ENCODE peak calls at places on chromosomes 7 and 10, in six cellular contexts. One of them, this sample, is unnamed.

GRCh38 chr7:113582471-113582870 is 336.3 kb downstream of the PPP1R3A start:
- DNase-seq in OCI-LY7: no peak
- DNase-seq in upper lobe of right lung: no peak
- DNase-seq in WERI-Rb-1: no peak
- DNase-seq in PC-3: no peak
- DNase-seq in mammary epithelial cell: peak
- DNase-seq in this sample: no peak

GRCh38 chr10:77715081-77715480 is 77.5 kb upstream of the KCNMA1 start:
- DNase-seq in OCI-LY7: peak
- DNase-seq in upper lobe of right lung: no peak
- DNase-seq in WERI-Rb-1: peak
- DNase-seq in PC-3: peak
- DNase-seq in mammary epithelial cell: no peak
- DNase-seq in this sample: no peak

GRCh38 chr7:114986181-114986800 is 64.4 kb downstream of the MDFIC start:
- DNase-seq in OCI-LY7: no peak
- DNase-seq in upper lobe of right lung: no peak
- DNase-seq in WERI-Rb-1: no peak
- DNase-seq in PC-3: no peak
- DNase-seq in mammary epithelial cell: peak
- DNase-seq in this sample: no peak

GRCh38 chr7:28745351-28745750 is 212.8 kb downstream of the TRIL start:
- DNase-seq in OCI-LY7: no peak
- DNase-seq in upper lobe of right lung: no peak
- DNase-seq in WERI-Rb-1: no peak
- DNase-seq in PC-3: no peak
- DNase-seq in mammary epithelial cell: no peak
- DNase-seq in this sample: no peak

GRCh38 chr7:28078036-28078901 is 102.3 kb downstream of the JAZF1 start:
- DNase-seq in OCI-LY7: peak
- DNase-seq in upper lobe of right lung: no peak
- DNase-seq in WERI-Rb-1: peak
- DNase-seq in PC-3: peak
- DNase-seq in mammary epithelial cell: peak
- DNase-seq in this sample: peak

GRCh38 chr7:69367785-69368184 is 230.5 kb upstream of the AUTS2 start:
- DNase-seq in OCI-LY7: no peak
- DNase-seq in upper lobe of right lung: no peak
- DNase-seq in WERI-Rb-1: no peak
- DNase-seq in PC-3: no peak
- DNase-seq in mammary epithelial cell: no peak
- DNase-seq in this sample: no peak

GRCh38 chr10:68153473-68154210 is 44.4 kb downstream of the MYPN start:
- DNase-seq in OCI-LY7: no peak
- DNase-seq in upper lobe of right lung: no peak
- DNase-seq in WERI-Rb-1: no peak
- DNase-seq in PC-3: peak
- DNase-seq in mammary epithelial cell: peak
- DNase-seq in this sample: no peak

GRCh38 chr10:63699785-63700184 is 178.6 kb downstream of the REEP3 start:
- DNase-seq in OCI-LY7: no peak
- DNase-seq in upper lobe of right lung: no peak
- DNase-seq in WERI-Rb-1: no peak
- DNase-seq in PC-3: peak
- DNase-seq in mammary epithelial cell: peak
- DNase-seq in this sample: no peak

GRCh38 chr7:22759721-22760120 is 32.7 kb downstream of the IL6 start:
- DNase-seq in OCI-LY7: no peak
- DNase-seq in upper lobe of right lung: no peak
- DNase-seq in WERI-Rb-1: no peak
- DNase-seq in PC-3: no peak
- DNase-seq in mammary epithelial cell: no peak
- DNase-seq in this sample: no peak

GRCh38 chr7:116122972-116123595 is 87.3 kb upstream of the TES start:
- DNase-seq in OCI-LY7: peak
- DNase-seq in upper lobe of right lung: no peak
- DNase-seq in WERI-Rb-1: no peak
- DNase-seq in PC-3: peak
- DNase-seq in mammary epithelial cell: peak
- DNase-seq in this sample: no peak

GRCh38 chr7:158325530-158326381 is 261.9 kb downstream of the PTPRN2 start:
- DNase-seq in OCI-LY7: no peak
- DNase-seq in upper lobe of right lung: no peak
- DNase-seq in WERI-Rb-1: peak
- DNase-seq in PC-3: peak
- DNase-seq in mammary epithelial cell: no peak
- DNase-seq in this sample: peak

GRCh38 chr7:71735961-71736556 is 604.1 kb downstream of the GALNT17 start:
- DNase-seq in OCI-LY7: peak
- DNase-seq in upper lobe of right lung: no peak
- DNase-seq in WERI-Rb-1: peak
- DNase-seq in PC-3: peak
- DNase-seq in mammary epithelial cell: peak
- DNase-seq in this sample: peak

GRCh38 chr7:96547371-96547811 is 162.3 kb downstream of the SEM1 start:
- DNase-seq in OCI-LY7: no peak
- DNase-seq in upper lobe of right lung: no peak
- DNase-seq in WERI-Rb-1: no peak
- DNase-seq in PC-3: peak
- DNase-seq in mammary epithelial cell: peak
- DNase-seq in this sample: no peak

GRCh38 chr10:36254191-36254590 is 612.1 kb upstream of the FZD8 start:
- DNase-seq in OCI-LY7: no peak
- DNase-seq in upper lobe of right lung: no peak
- DNase-seq in WERI-Rb-1: no peak
- DNase-seq in PC-3: peak
- DNase-seq in mammary epithelial cell: peak
- DNase-seq in this sample: no peak

GRCh38 chr7:3559178-3559765 is 258.2 kb downstream of the SDK1 start:
- DNase-seq in OCI-LY7: no peak
- DNase-seq in upper lobe of right lung: no peak
- DNase-seq in WERI-Rb-1: no peak
- DNase-seq in PC-3: peak
- DNase-seq in mammary epithelial cell: peak
- DNase-seq in this sample: no peak

GRCh38 chr7:11607676-11608075 is 224.3 kb downstream of the THSD7A start:
- DNase-seq in OCI-LY7: no peak
- DNase-seq in upper lobe of right lung: no peak
- DNase-seq in WERI-Rb-1: no peak
- DNase-seq in PC-3: no peak
- DNase-seq in mammary epithelial cell: no peak
- DNase-seq in this sample: no peak

GRCh38 chr10:14665304-14665703 is 109.4 kb downstream of the FAM107B start:
- DNase-seq in OCI-LY7: no peak
- DNase-seq in upper lobe of right lung: no peak
- DNase-seq in WERI-Rb-1: no peak
- DNase-seq in PC-3: peak
- DNase-seq in mammary epithelial cell: peak
- DNase-seq in this sample: no peak

GRCh38 chr7:83648464-83649241 is at the start of gene SEMA3E:
- DNase-seq in OCI-LY7: no peak
- DNase-seq in upper lobe of right lung: no peak
- DNase-seq in WERI-Rb-1: no peak
- DNase-seq in PC-3: peak
- DNase-seq in mammary epithelial cell: peak
- DNase-seq in this sample: no peak

GRCh38 chr10:34319197-34319846 is 495.8 kb downstream of the PARD3 start:
- DNase-seq in OCI-LY7: no peak
- DNase-seq in upper lobe of right lung: no peak
- DNase-seq in WERI-Rb-1: no peak
- DNase-seq in PC-3: peak
- DNase-seq in mammary epithelial cell: peak
- DNase-seq in this sample: no peak

GRCh38 chr10:103470755-103471653 is 8.0 kb downstream of the CALHM3 start:
- DNase-seq in OCI-LY7: peak
- DNase-seq in upper lobe of right lung: peak
- DNase-seq in WERI-Rb-1: peak
- DNase-seq in PC-3: peak
- DNase-seq in mammary epithelial cell: no peak
- DNase-seq in this sample: no peak

GRCh38 chr10:3887885-3888476 is 103.0 kb upstream of the KLF6 start:
- DNase-seq in OCI-LY7: no peak
- DNase-seq in upper lobe of right lung: no peak
- DNase-seq in WERI-Rb-1: no peak
- DNase-seq in PC-3: peak
- DNase-seq in mammary epithelial cell: peak
- DNase-seq in this sample: no peak

GRCh38 chr7:95646350-95646749 is 50.0 kb upstream of the PDK4 start:
- DNase-seq in OCI-LY7: no peak
- DNase-seq in upper lobe of right lung: no peak
- DNase-seq in WERI-Rb-1: no peak
- DNase-seq in PC-3: no peak
- DNase-seq in mammary epithelial cell: no peak
- DNase-seq in this sample: no peak

GRCh38 chr7:93354815-93355214 is 122.6 kb downstream of the VPS50 start:
- DNase-seq in OCI-LY7: no peak
- DNase-seq in upper lobe of right lung: no peak
- DNase-seq in WERI-Rb-1: no peak
- DNase-seq in PC-3: no peak
- DNase-seq in mammary epithelial cell: no peak
- DNase-seq in this sample: no peak

GRCh38 chr10:132252412-132252811 is 55.3 kb downstream of the STK32C start:
- DNase-seq in OCI-LY7: no peak
- DNase-seq in upper lobe of right lung: no peak
- DNase-seq in WERI-Rb-1: no peak
- DNase-seq in PC-3: no peak
- DNase-seq in mammary epithelial cell: no peak
- DNase-seq in this sample: no peak
- TF ChIP-seq CTCF in OCI-LY7: peak
- TF ChIP-seq CTCF in upper lobe of right lung: no peak
- TF ChIP-seq CTCF in WERI-Rb-1: peak
- TF ChIP-seq CTCF in PC-3: no peak
- TF ChIP-seq CTCF in mammary epithelial cell: no peak
- TF ChIP-seq CTCF in this sample: no peak

GRCh38 chr7:120993575-120994191 is 5.2 kb downstream of the CPED1 start:
- DNase-seq in OCI-LY7: no peak
- DNase-seq in upper lobe of right lung: no peak
- DNase-seq in WERI-Rb-1: no peak
- DNase-seq in PC-3: peak
- DNase-seq in mammary epithelial cell: peak
- DNase-seq in this sample: no peak
- H3K27ac ChIP-seq in OCI-LY7: no peak
- H3K27ac ChIP-seq in upper lobe of right lung: no peak
- H3K27ac ChIP-seq in WERI-Rb-1: no peak
- H3K27ac ChIP-seq in PC-3: no peak
- H3K27ac ChIP-seq in mammary epithelial cell: no peak
- H3K27ac ChIP-seq in this sample: no peak

GRCh38 chr7:103685646-103686418 is 239.8 kb upstream of the SLC26A5 start:
- DNase-seq in OCI-LY7: no peak
- DNase-seq in upper lobe of right lung: no peak
- DNase-seq in WERI-Rb-1: no peak
- DNase-seq in PC-3: no peak
- DNase-seq in mammary epithelial cell: no peak
- DNase-seq in this sample: no peak

GRCh38 chr7:103683348-103683747 is 237.3 kb upstream of the SLC26A5 start:
- DNase-seq in OCI-LY7: no peak
- DNase-seq in upper lobe of right lung: no peak
- DNase-seq in WERI-Rb-1: no peak
- DNase-seq in PC-3: no peak
- DNase-seq in mammary epithelial cell: no peak
- DNase-seq in this sample: no peak

GRCh38 chr7:103679156-103680132 is 233.4 kb upstream of the SLC26A5 start:
- DNase-seq in OCI-LY7: no peak
- DNase-seq in upper lobe of right lung: no peak
- DNase-seq in WERI-Rb-1: no peak
- DNase-seq in PC-3: no peak
- DNase-seq in mammary epithelial cell: peak
- DNase-seq in this sample: no peak

DNA sequence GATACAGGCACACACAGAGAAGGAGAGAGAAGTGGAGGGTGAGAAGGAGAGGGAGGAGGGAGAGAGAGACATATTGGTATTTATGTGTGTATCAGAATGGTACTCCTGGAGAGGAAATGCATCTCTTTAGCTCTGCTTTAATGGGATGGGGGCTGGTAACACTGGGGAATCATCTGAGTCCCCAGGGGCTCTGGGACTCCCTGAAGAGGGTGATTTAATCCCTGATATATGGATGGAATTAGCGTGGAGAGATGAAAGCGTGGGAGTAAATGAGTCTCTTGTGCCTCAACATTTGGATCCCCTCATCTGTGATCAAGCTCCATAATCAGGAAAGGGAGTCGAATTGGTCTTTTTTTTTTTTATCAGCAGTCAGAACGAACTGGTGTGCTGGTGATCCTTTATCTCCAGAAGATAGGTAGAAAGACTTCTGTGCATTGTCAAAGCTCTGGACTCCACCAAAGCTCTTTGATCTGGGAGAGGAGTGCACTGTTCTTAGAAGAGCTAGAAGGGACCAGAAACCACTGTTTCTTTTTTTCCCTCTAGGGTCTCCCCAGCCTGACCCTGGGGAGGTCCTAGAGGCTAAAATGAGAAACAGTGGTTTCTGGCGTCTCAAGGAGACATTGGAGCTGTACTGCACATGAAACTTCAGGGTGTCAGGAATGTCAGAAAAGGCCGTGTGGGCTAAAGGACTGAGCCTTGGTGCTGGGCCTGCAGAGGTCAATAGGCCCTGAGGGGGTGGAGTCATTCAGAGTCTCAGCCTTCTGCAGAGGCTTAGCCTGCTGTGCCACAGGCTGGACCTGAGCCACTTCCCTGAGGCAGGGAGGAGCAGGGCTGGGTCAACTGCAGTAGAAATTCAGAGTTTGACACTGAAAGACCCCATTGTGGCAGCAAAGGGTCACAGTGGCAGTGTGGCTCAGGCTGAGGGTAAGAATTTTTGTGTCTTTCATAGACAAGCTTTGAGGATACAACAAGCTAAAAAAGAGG is 234.4 kb upstream of the SLC26A5 start:
- DNase-seq in OCI-LY7: no peak
- DNase-seq in upper lobe of right lung: no peak
- DNase-seq in WERI-Rb-1: peak
- DNase-seq in PC-3: no peak
- DNase-seq in mammary epithelial cell: no peak
- DNase-seq in this sample: no peak
- TF ChIP-seq CTCF in OCI-LY7: no peak
- TF ChIP-seq CTCF in upper lobe of right lung: no peak
- TF ChIP-seq CTCF in WERI-Rb-1: no peak
- TF ChIP-seq CTCF in PC-3: no peak
- TF ChIP-seq CTCF in mammary epithelial cell: no peak
- TF ChIP-seq CTCF in this sample: no peak

DNA sequence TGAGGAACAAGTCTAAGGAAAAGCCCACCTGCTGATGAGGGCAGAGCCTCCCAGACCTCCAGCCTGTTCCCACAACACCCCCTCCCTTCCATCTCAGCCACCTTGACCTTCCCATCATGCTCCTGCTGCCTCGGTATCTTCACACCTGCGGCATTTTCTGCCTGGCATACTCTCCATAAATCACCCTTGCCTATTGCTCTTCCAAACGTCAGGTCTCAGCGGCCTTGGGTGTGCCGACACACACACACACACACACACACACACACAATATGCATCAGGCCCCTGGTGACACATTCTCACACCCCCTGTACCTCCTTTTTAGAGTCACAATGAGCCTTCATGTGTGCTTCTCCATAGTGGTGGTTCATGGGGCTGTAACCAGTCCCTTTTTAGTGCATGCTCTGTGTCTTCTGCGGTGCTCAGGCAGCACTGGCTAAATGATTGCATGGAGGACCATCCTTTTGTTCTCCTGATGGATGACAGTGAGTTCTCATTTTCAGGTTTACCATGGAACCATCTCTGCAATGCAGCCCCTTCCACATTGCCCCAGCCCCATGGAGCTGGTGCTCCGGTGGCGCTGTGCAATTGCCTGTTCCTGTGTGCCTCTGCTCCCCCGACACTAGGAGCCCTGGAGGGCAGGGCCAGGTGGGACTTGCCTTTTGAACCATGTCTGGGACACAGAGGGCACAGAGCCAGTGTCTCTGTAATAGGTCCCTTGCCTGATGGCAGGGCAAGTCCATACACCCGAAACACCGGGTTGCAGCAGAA is 4.5 kb downstream of the ADIRF start:
- DNase-seq in OCI-LY7: no peak
- DNase-seq in upper lobe of right lung: no peak
- DNase-seq in WERI-Rb-1: no peak
- DNase-seq in PC-3: no peak
- DNase-seq in mammary epithelial cell: no peak
- DNase-seq in this sample: no peak
- H3K27ac ChIP-seq in OCI-LY7: no peak
- H3K27ac ChIP-seq in upper lobe of right lung: peak
- H3K27ac ChIP-seq in WERI-Rb-1: no peak
- H3K27ac ChIP-seq in PC-3: peak
- H3K27ac ChIP-seq in mammary epithelial cell: peak
- H3K27ac ChIP-seq in this sample: no peak

This sample was measured in dorsolateral prefrontal cortex.